ENCODE peak calls at places on chromosomes 16 and 17, in eight cellular contexts. K is NCI-H1417; R is T-helper 2 cell; F is endothelial cell of umbilical vein; Y is neural crest cell; C is stimulated activated CD8-positive, alpha-beta memory T cell treated with anti-CD3 and anti-CD28 coated beads, Interleukin-15, amount 100 ng/mL, for 1 hour; M is tibial artery; D is NT2/D1. U is an unnamed sample.

GRCh38 chr17:78929908-78930775 is 5.0 kb upstream of the TIMP2 start:
- DNase-seq in K (no peak), C (no peak), R (no peak), M (no peak), D (no peak), Y (no peak), F (no peak), U (no peak)

GRCh38 chr17:76529224-76529642 is 8.3 kb downstream of the CYGB start:
- DNase-seq in R (no peak), D (no peak), C (no peak), Y (no peak), K (no peak), M (peak), F (peak), U (no peak)

GRCh38 chr17:75847595-75848522 is 3.7 kb upstream of the UNC13D start:
- DNase-seq in F (no peak), R (no peak), C (no peak), D (no peak), K (no peak), Y (no peak), M (no peak), U (no peak)

GRCh38 chr16:87145181-87146176 is 171.7 kb downstream of the C16orf95 start:
- DNase-seq in M (no peak), D (no peak), F (no peak), C (no peak), K (no peak), R (peak), Y (no peak), U (no peak)

GRCh38 chr17:2947588-2947950 is 115.8 kb downstream of the OR1D5 start:
- DNase-seq in F (no peak), Y (no peak), M (peak), K (no peak), C (no peak), R (no peak), D (no peak), U (no peak)

GRCh38 chr17:27321372-27321771 is 27.5 kb downstream of the WSB1 start:
- DNase-seq in Y (no peak), R (no peak), D (no peak), C (no peak), K (peak), F (no peak), M (no peak), U (no peak)

GRCh38 chr17:2137342-2138098 is 82.6 kb downstream of the HIC1 start:
- DNase-seq in M (no peak), F (no peak), D (peak), K (no peak), Y (peak), C (no peak), R (no peak), U (no peak)

GRCh38 chr17:39626171-39626670 is 531 bp upstream of the PPP1R1B start:
- DNase-seq in F (no peak), K (peak), R (no peak), M (no peak), C (no peak), Y (no peak), D (no peak), U (no peak)

GRCh38 chr16:86016201-86016965 is 117.4 kb downstream of the IRF8 start:
- DNase-seq in D (peak), K (peak), C (peak), F (peak), M (peak), Y (peak), R (peak), U (no peak)

GRCh38 chr16:22151599-22151998 is 10.7 kb upstream of the SDR42E2 start:
- DNase-seq in Y (no peak), K (no peak), M (no peak), R (no peak), D (no peak), C (no peak), F (no peak), U (no peak)

GRCh38 chr17:66272699-66273390 is 29.6 kb upstream of the PRKCA start:
- DNase-seq in Y (no peak), F (peak), M (no peak), C (no peak), R (no peak), D (no peak), K (no peak), U (no peak)

GRCh38 chr17:66301864-66302741 is at the start of gene PRKCA:
- DNase-seq in F (peak), R (peak), Y (peak), M (peak), D (no peak), C (peak), K (peak), U (peak)

GRCh38 chr17:58527949-58528348 is 13.5 kb upstream of the MTMR4 start:
- DNase-seq in R (no peak), M (no peak), K (no peak), F (peak), D (no peak), C (no peak), Y (no peak), U (no peak)

GRCh38 chr17:82613283-82614094 is 34.8 kb downstream of the WDR45B start:
- DNase-seq in C (no peak), K (peak), R (no peak), Y (no peak), F (no peak), D (no peak), M (no peak), U (no peak)

GRCh38 chr16:25692307-25692706 is 548 bp downstream of the HS3ST4 start:
- DNase-seq in M (no peak), D (no peak), C (no peak), Y (no peak), F (no peak), K (peak), R (no peak), U (no peak)

GRCh38 chr16:86585821-86586611 is 7.7 kb downstream of the FOXL1 start:
- DNase-seq in D (no peak), R (no peak), C (no peak), K (no peak), F (no peak), Y (no peak), M (peak), U (no peak)

GRCh38 chr17:16459850-16460550 is 32.0 kb downstream of the LRRC75A start:
- DNase-seq in F (no peak), C (no peak), R (no peak), K (no peak), Y (no peak), D (no peak), M (no peak), U (no peak)

GRCh38 chr17:35972945-35973332 is 8.4 kb downstream of the CCL16 start:
- DNase-seq in R (no peak), C (no peak), M (no peak), F (no peak), K (no peak), D (no peak), Y (no peak), U (no peak)

GRCh38 chr16:81447383-81448101 is 2.9 kb downstream of the CMIP start:
- DNase-seq in D (no peak), R (no peak), M (no peak), C (no peak), Y (no peak), K (no peak), F (peak), U (no peak)

GRCh38 chr17:49519781-49520180 is 24.7 kb downstream of the NGFR start:
- DNase-seq in C (no peak), R (no peak), M (no peak), Y (no peak), K (no peak), F (no peak), D (no peak), U (no peak)

GRCh38 chr17:2710804-2711607 is 558 bp downstream of the CLUH start:
- DNase-seq in F (peak), K (peak), Y (no peak), D (no peak), R (peak), M (no peak), C (no peak), U (no peak)

GRCh38 chr17:10156579-10157488 is 41.6 kb downstream of the GAS7 start:
- DNase-seq in M (peak), Y (no peak), K (no peak), R (no peak), F (no peak), D (no peak), C (no peak), U (no peak)

GRCh38 chr16:72242757-72243156 is 70.8 kb upstream of the PMFBP1 start:
- DNase-seq in R (no peak), F (no peak), D (no peak), Y (no peak), K (no peak), C (no peak), M (no peak), U (no peak)

GRCh38 chr17:82647593-82648164 is 565 bp downstream of the WDR45B start:
- DNase-seq in Y (no peak), R (peak), K (peak), C (no peak), F (peak), D (no peak), M (peak), U (peak)

GRCh38 chr16:16075463-16076399 is 126.3 kb downstream of the ABCC1 start:
- DNase-seq in C (no peak), Y (no peak), M (peak), F (no peak), D (no peak), R (no peak), K (no peak), U (no peak)

GRCh38 chr17:80118601-80119270 is 17.4 kb downstream of the GAA start:
- DNase-seq in M (no peak), Y (no peak), D (no peak), C (no peak), F (no peak), K (no peak), R (no peak), U (no peak)

GRCh38 chr16:86383488-86384262 is 126.7 kb upstream of the FOXF1 start:
- DNase-seq in C (no peak), F (no peak), M (no peak), Y (no peak), R (no peak), K (no peak), D (no peak), U (no peak)

GRCh38 chr16:2475413-2476344 is 752 bp downstream of the TBC1D24 start:
- DNase-seq in M (no peak), F (no peak), Y (no peak), C (no peak), R (peak), D (no peak), K (peak), U (no peak)

GRCh38 chr16:67456383-67457140 is 24.4 kb downstream of the ATP6V0D1 start:
- DNase-seq in F (no peak), C (no peak), R (no peak), K (no peak), M (peak), Y (no peak), D (no peak), U (no peak)

GRCh38 chr16:69514366-69514765 is 51.4 kb upstream of the NFAT5 start:
- DNase-seq in R (no peak), M (peak), C (no peak), D (no peak), K (no peak), F (no peak), Y (no peak), U (no peak)

GRCh38 chr16:61887903-61888302 is 148.3 kb downstream of the CDH8 start:
- DNase-seq in R (no peak), C (no peak), K (no peak), F (no peak), M (no peak), D (no peak), Y (no peak), U (no peak)

GRCh38 chr16:66326995-66327513 is 39.4 kb upstream of the CDH5 start:
- DNase-seq in R (no peak), C (no peak), M (no peak), F (no peak), K (peak), D (no peak), Y (no peak), U (no peak)

GRCh38 chr16:68070249-68070725 is 14.9 kb upstream of the NFATC3 start:
- DNase-seq in M (no peak), K (no peak), Y (no peak), C (no peak), F (no peak), R (peak), D (no peak), U (no peak)

GRCh38 chr16:22071352-22071923 is 20.9 kb upstream of the VWA3A start:
- DNase-seq in M (no peak), C (no peak), R (no peak), Y (no peak), K (peak), D (no peak), F (peak), U (no peak)

GRCh38 chr16:303760-304505 is 21.0 kb downstream of the PDIA2 start:
- DNase-seq in D (no peak), C (no peak), K (no peak), Y (no peak), F (no peak), R (peak), M (no peak), U (no peak)

GRCh38 chr16:28546626-28547025 is 7.1 kb upstream of the SGF29 start:
- DNase-seq in K (no peak), C (no peak), R (no peak), F (no peak), D (no peak), M (no peak), Y (no peak), U (no peak)

GRCh38 chr17:77331161-77331864 is 190.5 kb downstream of the SEC14L1 start:
- DNase-seq in C (peak), K (peak), F (peak), R (peak), Y (peak), D (peak), M (peak), U (peak)

GRCh38 chr17:75155191-75155601 is 884 bp upstream of the JPT1 start:
- DNase-seq in Y (no peak), D (no peak), M (peak), C (no peak), K (no peak), R (no peak), F (no peak), U (no peak)

GRCh38 chr16:52953215-52953614 is 99.5 kb downstream of the CHD9NB start:
- DNase-seq in C (no peak), R (no peak), K (no peak), D (no peak), M (no peak), F (no peak), Y (no peak), U (no peak)